ENCODE peak calls at places on chromosomes 2 and 18, in five cellular contexts. U is astrocyte, N is HFF-Myc, C is NCI-H345, Q is cardiac fibroblast. Z is an unnamed sample.

GRCh38 chr2:12702661-12703121 is 14.0 kb upstream of the TRIB2 start:
- DNase-seq in C (peak), N (no peak), Q (peak), U (peak), Z (no peak)

GRCh38 chr2:71603311-71603794 is 150.0 kb downstream of the DYSF start:
- DNase-seq in U (no peak), N (no peak), Q (peak), C (no peak), Z (no peak)

GRCh38 chr18:54192415-54192814 is 32.1 kb downstream of the MBD2 start:
- DNase-seq in N (no peak), C (no peak), U (no peak), Q (no peak), Z (no peak)

GRCh38 chr2:10400568-10400977 is 47.6 kb downstream of the ODC1 start:
- DNase-seq in U (no peak), Q (no peak), C (no peak), N (no peak), Z (no peak)

GRCh38 chr18:79774111-79774510 is 23.6 kb upstream of the KCNG2 start:
- DNase-seq in Q (no peak), C (no peak), U (no peak), N (no peak), Z (no peak)

GRCh38 chr2:66279024-66279423 is 155.9 kb upstream of the MEIS1 start:
- DNase-seq in Q (no peak), U (no peak), C (no peak), N (no peak), Z (no peak)

GRCh38 chr18:42929857-42930256 is 185.6 kb downstream of the RIT2 start:
- DNase-seq in Q (peak), N (peak), C (no peak), U (peak), Z (no peak)

GRCh38 chr2:160214461-160215055 is 14.5 kb upstream of the ITGB6 start:
- DNase-seq in N (peak), U (peak), Q (peak), C (no peak), Z (no peak)

GRCh38 chr2:132963161-132963560 is 293.2 kb upstream of the LYPD1 start:
- DNase-seq in C (no peak), N (no peak), U (no peak), Q (no peak), Z (no peak)

GRCh38 chr2:13578547-13578946 is 861.8 kb downstream of the TRIB2 start:
- DNase-seq in C (no peak), Q (no peak), U (peak), N (no peak), Z (no peak)

GRCh38 chr2:23380562-23381065 is 4.4 kb upstream of the KLHL29 start:
- DNase-seq in Q (peak), N (no peak), U (no peak), C (no peak), Z (no peak)